ENCODE peak calls at places on chromosomes 11 and 22, in seven cellular contexts. One of them, this sample, is unnamed.

GRCh38 chr11:133835258-133836075 is 9.8 kb downstream of the SPATA19 start:
- DNase-seq in IMR-90: peak
- DNase-seq in NCI-H1092 treated with DMSO at 0.1 percent for 48 hours: peak
- DNase-seq in endothelial cell: peak
- DNase-seq in LHCN-M2: peak
- DNase-seq in MM.1S: no peak
- DNase-seq in Karpas-422: peak
- DNase-seq in this sample: peak

GRCh38 chr22:31926969-31927368 is 17.4 kb upstream of the YWHAH start:
- DNase-seq in Karpas-422: peak
- DNase-seq in LHCN-M2: peak
- DNase-seq in MM.1S: no peak
- DNase-seq in endothelial cell: no peak
- DNase-seq in IMR-90: no peak
- DNase-seq in NCI-H1092 treated with DMSO at 0.1 percent for 48 hours: no peak
- DNase-seq in this sample: no peak

GRCh38 chr11:78420796-78421209 is 3.2 kb upstream of the GAB2 start:
- DNase-seq in endothelial cell: no peak
- DNase-seq in LHCN-M2: peak
- DNase-seq in Karpas-422: peak
- DNase-seq in MM.1S: peak
- DNase-seq in NCI-H1092 treated with DMSO at 0.1 percent for 48 hours: peak
- DNase-seq in IMR-90: peak
- DNase-seq in this sample: no peak

GRCh38 chr11:6571434-6572008 is 31.9 kb downstream of the RRP8 start:
- DNase-seq in Karpas-422: no peak
- DNase-seq in endothelial cell: no peak
- DNase-seq in MM.1S: no peak
- DNase-seq in LHCN-M2: no peak
- DNase-seq in IMR-90: no peak
- DNase-seq in NCI-H1092 treated with DMSO at 0.1 percent for 48 hours: no peak
- DNase-seq in this sample: no peak

GRCh38 chr11:31397239-31397834 is 27.7 kb downstream of the DNAJC24 start:
- DNase-seq in NCI-H1092 treated with DMSO at 0.1 percent for 48 hours: peak
- DNase-seq in Karpas-422: peak
- DNase-seq in LHCN-M2: peak
- DNase-seq in endothelial cell: no peak
- DNase-seq in MM.1S: peak
- DNase-seq in IMR-90: peak
- DNase-seq in this sample: no peak

GRCh38 chr22:38220653-38221386 is 19.0 kb downstream of the MAFF start:
- DNase-seq in endothelial cell: no peak
- DNase-seq in MM.1S: no peak
- DNase-seq in IMR-90: no peak
- DNase-seq in Karpas-422: no peak
- DNase-seq in NCI-H1092 treated with DMSO at 0.1 percent for 48 hours: no peak
- DNase-seq in LHCN-M2: no peak
- DNase-seq in this sample: no peak

GRCh38 chr11:118740892-118741291 is 50.1 kb downstream of the DDX6 start:
- DNase-seq in NCI-H1092 treated with DMSO at 0.1 percent for 48 hours: no peak
- DNase-seq in endothelial cell: no peak
- DNase-seq in MM.1S: no peak
- DNase-seq in Karpas-422: no peak
- DNase-seq in LHCN-M2: no peak
- DNase-seq in IMR-90: no peak
- DNase-seq in this sample: no peak

GRCh38 chr11:69942333-69942820 is 123.2 kb upstream of the FGF3 start:
- DNase-seq in IMR-90: no peak
- DNase-seq in Karpas-422: no peak
- DNase-seq in MM.1S: no peak
- DNase-seq in endothelial cell: no peak
- DNase-seq in NCI-H1092 treated with DMSO at 0.1 percent for 48 hours: no peak
- DNase-seq in LHCN-M2: no peak
- DNase-seq in this sample: no peak